ENCODE peak calls at places on chromosome 5, in nine cellular contexts. One of them, this sample, is unnamed.

GRCh38 chr5:140362875-140363630 is 3.1 kb downstream of the SLC4A9 start:
- DNase-seq in NCI-H510A treated with DMSO at 0.1 percent for 48 hours: peak; percentile 11
- DNase-seq in endothelial cell: peak; percentile 92
- DNase-seq in stimulated activated effector memory CD8-positive, alpha-beta T cell treated with anti-CD3 and anti-CD28 coated beads, Interleukin-12 subunit alpha, Interleukin-12 subunit beta, amount 100 ng/mL, for 72 hours: peak; percentile 95
- DNase-seq in aorta: peak; percentile 76
- DNase-seq in occipital lobe: peak; percentile 56
- DNase-seq in NCI-H1930: peak; percentile 59
- DNase-seq in NCI-H1105: no peak
- DNase-seq in activated CD4-positive, alpha-beta memory T cell treated with anti-CD3 and anti-CD28 coated beads for 36 hours: peak; percentile 91
- DNase-seq in this sample: no peak

GRCh38 chr5:132853323-132853722 is 12.9 kb downstream of the GDF9 start:
- DNase-seq in NCI-H510A treated with DMSO at 0.1 percent for 48 hours: no peak
- DNase-seq in occipital lobe: no peak
- DNase-seq in NCI-H1930: no peak
- DNase-seq in NCI-H1105: no peak
- DNase-seq in stimulated activated effector memory CD8-positive, alpha-beta T cell treated with anti-CD3 and anti-CD28 coated beads, Interleukin-12 subunit alpha, Interleukin-12 subunit beta, amount 100 ng/mL, for 72 hours: no peak
- DNase-seq in activated CD4-positive, alpha-beta memory T cell treated with anti-CD3 and anti-CD28 coated beads for 36 hours: no peak
- DNase-seq in aorta: no peak
- DNase-seq in endothelial cell: no peak
- DNase-seq in this sample: no peak

GRCh38 chr5:42624912-42625311 is 131.7 kb upstream of the CCDC152 start:
- DNase-seq in NCI-H1105: no peak
- DNase-seq in stimulated activated effector memory CD8-positive, alpha-beta T cell treated with anti-CD3 and anti-CD28 coated beads, Interleukin-12 subunit alpha, Interleukin-12 subunit beta, amount 100 ng/mL, for 72 hours: no peak
- DNase-seq in endothelial cell: no peak
- DNase-seq in NCI-H1930: no peak
- DNase-seq in NCI-H510A treated with DMSO at 0.1 percent for 48 hours: no peak
- DNase-seq in activated CD4-positive, alpha-beta memory T cell treated with anti-CD3 and anti-CD28 coated beads for 36 hours: no peak
- DNase-seq in occipital lobe: no peak
- DNase-seq in aorta: no peak
- DNase-seq in this sample: no peak

GRCh38 chr5:139061274-139061673 is 136.9 kb downstream of the SIL1 start:
- DNase-seq in endothelial cell: no peak
- DNase-seq in NCI-H1105: no peak
- DNase-seq in NCI-H1930: no peak
- DNase-seq in stimulated activated effector memory CD8-positive, alpha-beta T cell treated with anti-CD3 and anti-CD28 coated beads, Interleukin-12 subunit alpha, Interleukin-12 subunit beta, amount 100 ng/mL, for 72 hours: no peak
- DNase-seq in aorta: peak; percentile 77
- DNase-seq in occipital lobe: no peak
- DNase-seq in NCI-H510A treated with DMSO at 0.1 percent for 48 hours: no peak
- DNase-seq in activated CD4-positive, alpha-beta memory T cell treated with anti-CD3 and anti-CD28 coated beads for 36 hours: no peak
- DNase-seq in this sample: no peak

GRCh38 chr5:1440098-1440493 is 5.1 kb downstream of the SLC6A3 start:
- DNase-seq in aorta: no peak
- DNase-seq in occipital lobe: no peak
- DNase-seq in NCI-H1930: no peak
- DNase-seq in NCI-H510A treated with DMSO at 0.1 percent for 48 hours: no peak
- DNase-seq in stimulated activated effector memory CD8-positive, alpha-beta T cell treated with anti-CD3 and anti-CD28 coated beads, Interleukin-12 subunit alpha, Interleukin-12 subunit beta, amount 100 ng/mL, for 72 hours: no peak
- DNase-seq in NCI-H1105: no peak
- DNase-seq in activated CD4-positive, alpha-beta memory T cell treated with anti-CD3 and anti-CD28 coated beads for 36 hours: no peak
- DNase-seq in endothelial cell: no peak
- DNase-seq in this sample: no peak

GRCh38 chr5:2299388-2300220 is 416.9 kb upstream of the IRX4 start:
- DNase-seq in NCI-H510A treated with DMSO at 0.1 percent for 48 hours: no peak
- DNase-seq in aorta: no peak
- DNase-seq in stimulated activated effector memory CD8-positive, alpha-beta T cell treated with anti-CD3 and anti-CD28 coated beads, Interleukin-12 subunit alpha, Interleukin-12 subunit beta, amount 100 ng/mL, for 72 hours: no peak
- DNase-seq in endothelial cell: no peak
- DNase-seq in NCI-H1105: no peak
- DNase-seq in NCI-H1930: no peak
- DNase-seq in occipital lobe: no peak
- DNase-seq in activated CD4-positive, alpha-beta memory T cell treated with anti-CD3 and anti-CD28 coated beads for 36 hours: no peak
- DNase-seq in this sample: no peak

GRCh38 chr5:75387806-75388205 is 50.8 kb downstream of the HMGCR start:
- DNase-seq in stimulated activated effector memory CD8-positive, alpha-beta T cell treated with anti-CD3 and anti-CD28 coated beads, Interleukin-12 subunit alpha, Interleukin-12 subunit beta, amount 100 ng/mL, for 72 hours: no peak
- DNase-seq in aorta: no peak
- DNase-seq in NCI-H1105: no peak
- DNase-seq in NCI-H1930: no peak
- DNase-seq in NCI-H510A treated with DMSO at 0.1 percent for 48 hours: no peak
- DNase-seq in occipital lobe: no peak
- DNase-seq in activated CD4-positive, alpha-beta memory T cell treated with anti-CD3 and anti-CD28 coated beads for 36 hours: no peak
- DNase-seq in endothelial cell: no peak
- DNase-seq in this sample: no peak

GRCh38 chr5:181224390-181225234 is 1.5 kb downstream of the TRIM41 start:
- DNase-seq in endothelial cell: no peak
- DNase-seq in NCI-H1930: no peak
- DNase-seq in NCI-H1105: no peak
- DNase-seq in NCI-H510A treated with DMSO at 0.1 percent for 48 hours: no peak
- DNase-seq in aorta: no peak
- DNase-seq in activated CD4-positive, alpha-beta memory T cell treated with anti-CD3 and anti-CD28 coated beads for 36 hours: peak; percentile 61
- DNase-seq in stimulated activated effector memory CD8-positive, alpha-beta T cell treated with anti-CD3 and anti-CD28 coated beads, Interleukin-12 subunit alpha, Interleukin-12 subunit beta, amount 100 ng/mL, for 72 hours: peak; percentile 72
- DNase-seq in occipital lobe: no peak
- DNase-seq in this sample: no peak

GRCh38 chr5:75368391-75368790 is 31.4 kb downstream of the HMGCR start:
- DNase-seq in NCI-H1930: no peak
- DNase-seq in endothelial cell: no peak
- DNase-seq in aorta: no peak
- DNase-seq in NCI-H1105: no peak
- DNase-seq in occipital lobe: no peak
- DNase-seq in NCI-H510A treated with DMSO at 0.1 percent for 48 hours: no peak
- DNase-seq in activated CD4-positive, alpha-beta memory T cell treated with anti-CD3 and anti-CD28 coated beads for 36 hours: no peak
- DNase-seq in stimulated activated effector memory CD8-positive, alpha-beta T cell treated with anti-CD3 and anti-CD28 coated beads, Interleukin-12 subunit alpha, Interleukin-12 subunit beta, amount 100 ng/mL, for 72 hours: no peak
- DNase-seq in this sample: no peak

GRCh38 chr5:134245101-134245604 is 19.3 kb upstream of the PPP2CA start:
- DNase-seq in NCI-H510A treated with DMSO at 0.1 percent for 48 hours: no peak
- DNase-seq in endothelial cell: no peak
- DNase-seq in NCI-H1930: no peak
- DNase-seq in aorta: no peak
- DNase-seq in activated CD4-positive, alpha-beta memory T cell treated with anti-CD3 and anti-CD28 coated beads for 36 hours: no peak
- DNase-seq in occipital lobe: peak; percentile 46
- DNase-seq in stimulated activated effector memory CD8-positive, alpha-beta T cell treated with anti-CD3 and anti-CD28 coated beads, Interleukin-12 subunit alpha, Interleukin-12 subunit beta, amount 100 ng/mL, for 72 hours: no peak
- DNase-seq in NCI-H1105: no peak
- DNase-seq in this sample: no peak

GRCh38 chr5:92017786-92018185 is 634.7 kb upstream of the ARRDC3 start:
- DNase-seq in activated CD4-positive, alpha-beta memory T cell treated with anti-CD3 and anti-CD28 coated beads for 36 hours: no peak
- DNase-seq in NCI-H1930: no peak
- DNase-seq in NCI-H1105: no peak
- DNase-seq in endothelial cell: no peak
- DNase-seq in NCI-H510A treated with DMSO at 0.1 percent for 48 hours: no peak
- DNase-seq in stimulated activated effector memory CD8-positive, alpha-beta T cell treated with anti-CD3 and anti-CD28 coated beads, Interleukin-12 subunit alpha, Interleukin-12 subunit beta, amount 100 ng/mL, for 72 hours: no peak
- DNase-seq in occipital lobe: no peak
- DNase-seq in aorta: no peak
- DNase-seq in this sample: no peak